ENCODE peak calls at places on chromosomes 11 and 22, in six cellular contexts. One of them, this sample, is unnamed.

GRCh38 chr11:47057374-47057773 is 119.3 kb downstream of the ARFGAP2 start:
- DNase-seq in heart right ventricle: no peak
- DNase-seq in activated T-helper 1 cell treated with Interleukin-2 at 50 U/mL for 16 hours: no peak
- DNase-seq in caudate nucleus: no peak
- DNase-seq in HTR-8/SVneo: no peak
- DNase-seq in NCI-H146: no peak
- DNase-seq in this sample: no peak

GRCh38 chr22:49066619-49067018 is 761.1 kb downstream of the BRD1 start:
- DNase-seq in heart right ventricle: no peak
- DNase-seq in activated T-helper 1 cell treated with Interleukin-2 at 50 U/mL for 16 hours: no peak
- DNase-seq in caudate nucleus: no peak
- DNase-seq in HTR-8/SVneo: no peak
- DNase-seq in NCI-H146: no peak
- DNase-seq in this sample: no peak

GRCh38 chr11:119759324-119759723 is 30.3 kb upstream of the NECTIN1 start:
- DNase-seq in heart right ventricle: no peak
- DNase-seq in activated T-helper 1 cell treated with Interleukin-2 at 50 U/mL for 16 hours: no peak
- DNase-seq in caudate nucleus: no peak
- DNase-seq in HTR-8/SVneo: no peak
- DNase-seq in NCI-H146: no peak
- DNase-seq in this sample: peak; percentile 92

GRCh38 chr11:98561877-98562395 is 458.8 kb upstream of the CNTN5 start:
- DNase-seq in heart right ventricle: no peak
- DNase-seq in activated T-helper 1 cell treated with Interleukin-2 at 50 U/mL for 16 hours: no peak
- DNase-seq in caudate nucleus: no peak
- DNase-seq in HTR-8/SVneo: no peak
- DNase-seq in NCI-H146: no peak
- DNase-seq in this sample: no peak

GRCh38 chr11:11480951-11481350 is 127.9 kb upstream of the CSNK2A3 start:
- DNase-seq in heart right ventricle: no peak
- DNase-seq in activated T-helper 1 cell treated with Interleukin-2 at 50 U/mL for 16 hours: no peak
- DNase-seq in caudate nucleus: no peak
- DNase-seq in HTR-8/SVneo: no peak
- DNase-seq in NCI-H146: no peak
- DNase-seq in this sample: no peak

GRCh38 chr11:120539681-120540369 is 28.3 kb downstream of the GRIK4 start:
- DNase-seq in heart right ventricle: no peak
- DNase-seq in activated T-helper 1 cell treated with Interleukin-2 at 50 U/mL for 16 hours: no peak
- DNase-seq in caudate nucleus: no peak
- DNase-seq in HTR-8/SVneo: no peak
- DNase-seq in NCI-H146: no peak
- DNase-seq in this sample: peak; percentile 70

GRCh38 chr11:121163658-121164308 is 62.7 kb downstream of the TECTA start:
- DNase-seq in heart right ventricle: no peak
- DNase-seq in activated T-helper 1 cell treated with Interleukin-2 at 50 U/mL for 16 hours: no peak
- DNase-seq in caudate nucleus: no peak
- DNase-seq in HTR-8/SVneo: no peak
- DNase-seq in NCI-H146: no peak
- DNase-seq in this sample: no peak

GRCh38 chr11:64224151-64224890 is 1.7 kb downstream of the TRPT1 start:
- DNase-seq in heart right ventricle: no peak
- DNase-seq in activated T-helper 1 cell treated with Interleukin-2 at 50 U/mL for 16 hours: no peak
- DNase-seq in caudate nucleus: no peak
- DNase-seq in HTR-8/SVneo: no peak
- DNase-seq in NCI-H146: no peak
- DNase-seq in this sample: peak; percentile 74

GRCh38 chr11:27012254-27012921 is 18.5 kb downstream of the FIBIN start:
- DNase-seq in heart right ventricle: no peak
- DNase-seq in activated T-helper 1 cell treated with Interleukin-2 at 50 U/mL for 16 hours: no peak
- DNase-seq in caudate nucleus: peak; percentile 12
- DNase-seq in HTR-8/SVneo: no peak
- DNase-seq in NCI-H146: peak; percentile 8
- DNase-seq in this sample: peak; percentile 72

GRCh38 chr11:130115218-130115617 is 44.4 kb upstream of the ST14 start:
- DNase-seq in heart right ventricle: no peak
- DNase-seq in activated T-helper 1 cell treated with Interleukin-2 at 50 U/mL for 16 hours: no peak
- DNase-seq in caudate nucleus: no peak
- DNase-seq in HTR-8/SVneo: no peak
- DNase-seq in NCI-H146: no peak
- DNase-seq in this sample: no peak

GRCh38 chr11:44255406-44256071 is 54.4 kb downstream of the ALX4 start:
- DNase-seq in heart right ventricle: no peak
- DNase-seq in activated T-helper 1 cell treated with Interleukin-2 at 50 U/mL for 16 hours: no peak
- DNase-seq in caudate nucleus: no peak
- DNase-seq in HTR-8/SVneo: no peak
- DNase-seq in NCI-H146: no peak
- DNase-seq in this sample: no peak

GRCh38 chr11:19978668-19979518 is 181.4 kb downstream of the DBX1 start:
- DNase-seq in heart right ventricle: no peak
- DNase-seq in activated T-helper 1 cell treated with Interleukin-2 at 50 U/mL for 16 hours: no peak
- DNase-seq in caudate nucleus: no peak
- DNase-seq in HTR-8/SVneo: peak; percentile 21
- DNase-seq in NCI-H146: no peak
- DNase-seq in this sample: peak; percentile 72

GRCh38 chr22:39839917-39840510 is 53.5 kb downstream of the ENTHD1 start:
- DNase-seq in heart right ventricle: no peak
- DNase-seq in activated T-helper 1 cell treated with Interleukin-2 at 50 U/mL for 16 hours: no peak
- DNase-seq in caudate nucleus: no peak
- DNase-seq in HTR-8/SVneo: no peak
- DNase-seq in NCI-H146: no peak
- DNase-seq in this sample: no peak

GRCh38 chr22:20298803-20299735 is 20.8 kb downstream of the DGCR6L start:
- DNase-seq in heart right ventricle: peak; percentile 86
- DNase-seq in activated T-helper 1 cell treated with Interleukin-2 at 50 U/mL for 16 hours: peak; percentile 86
- DNase-seq in caudate nucleus: peak; percentile 81
- DNase-seq in HTR-8/SVneo: peak; percentile 66
- DNase-seq in NCI-H146: peak; percentile 85
- DNase-seq in this sample: peak; percentile 72

GRCh38 chr11:126502982-126503381 is 147.5 kb downstream of the ST3GAL4 start:
- DNase-seq in heart right ventricle: no peak
- DNase-seq in activated T-helper 1 cell treated with Interleukin-2 at 50 U/mL for 16 hours: no peak
- DNase-seq in caudate nucleus: no peak
- DNase-seq in HTR-8/SVneo: no peak
- DNase-seq in NCI-H146: no peak
- DNase-seq in this sample: no peak

GRCh38 chr11:81301426-81301825 is 1432.2 kb downstream of the FAM181B start:
- DNase-seq in heart right ventricle: no peak
- DNase-seq in activated T-helper 1 cell treated with Interleukin-2 at 50 U/mL for 16 hours: no peak
- DNase-seq in caudate nucleus: no peak
- DNase-seq in HTR-8/SVneo: no peak
- DNase-seq in NCI-H146: no peak
- DNase-seq in this sample: no peak

GRCh38 chr22:28146401-28147304 is 227.6 kb upstream of the PITPNB start:
- DNase-seq in heart right ventricle: no peak
- DNase-seq in activated T-helper 1 cell treated with Interleukin-2 at 50 U/mL for 16 hours: no peak
- DNase-seq in caudate nucleus: no peak
- DNase-seq in HTR-8/SVneo: no peak
- DNase-seq in NCI-H146: no peak
- DNase-seq in this sample: no peak

GRCh38 chr22:36155702-36156101 is 4.9 kb downstream of the APOL3 start:
- DNase-seq in heart right ventricle: peak; percentile 64
- DNase-seq in activated T-helper 1 cell treated with Interleukin-2 at 50 U/mL for 16 hours: no peak
- DNase-seq in caudate nucleus: peak; percentile 64
- DNase-seq in HTR-8/SVneo: no peak
- DNase-seq in NCI-H146: no peak
- DNase-seq in this sample: no peak

GRCh38 chr22:35191412-35191811 is 65.9 kb upstream of the HMGXB4 start:
- DNase-seq in heart right ventricle: no peak
- DNase-seq in activated T-helper 1 cell treated with Interleukin-2 at 50 U/mL for 16 hours: no peak
- DNase-seq in caudate nucleus: no peak
- DNase-seq in HTR-8/SVneo: peak; percentile 20
- DNase-seq in NCI-H146: no peak
- DNase-seq in this sample: peak; percentile 92

GRCh38 chr22:31333648-31334047 is 12.5 kb downstream of the PATZ1 start:
- DNase-seq in heart right ventricle: no peak
- DNase-seq in activated T-helper 1 cell treated with Interleukin-2 at 50 U/mL for 16 hours: no peak
- DNase-seq in caudate nucleus: no peak
- DNase-seq in HTR-8/SVneo: no peak
- DNase-seq in NCI-H146: no peak
- DNase-seq in this sample: no peak

GRCh38 chr11:97909544-97910394 is 1111.0 kb upstream of the CNTN5 start:
- DNase-seq in heart right ventricle: no peak
- DNase-seq in activated T-helper 1 cell treated with Interleukin-2 at 50 U/mL for 16 hours: no peak
- DNase-seq in caudate nucleus: no peak
- DNase-seq in HTR-8/SVneo: no peak
- DNase-seq in NCI-H146: no peak
- DNase-seq in this sample: peak; percentile 8

GRCh38 chr11:119361056-119361787 is 14.7 kb upstream of the MFRP start:
- DNase-seq in heart right ventricle: peak; percentile 65
- DNase-seq in activated T-helper 1 cell treated with Interleukin-2 at 50 U/mL for 16 hours: no peak
- DNase-seq in caudate nucleus: peak; percentile 80
- DNase-seq in HTR-8/SVneo: peak; percentile 87
- DNase-seq in NCI-H146: no peak
- DNase-seq in this sample: peak; percentile 65

GRCh38 chr11:83572521-83572920 is 286.4 kb upstream of the CCDC90B start:
- DNase-seq in heart right ventricle: no peak
- DNase-seq in activated T-helper 1 cell treated with Interleukin-2 at 50 U/mL for 16 hours: no peak
- DNase-seq in caudate nucleus: no peak
- DNase-seq in HTR-8/SVneo: no peak
- DNase-seq in NCI-H146: no peak
- DNase-seq in this sample: no peak